ENCODE peak calls at places on chromosomes 1 and 21, in seven cellular contexts. G is WTC11; Q is NCI-H1092 treated with DMSO at 0.1 percent for 48 hours; Y is stimulated activated CD4-positive, alpha-beta T cell treated with anti-CD3 and anti-CD28 coated beads, Interleukin-4, amount 100 ng/mL, for 24 hours; V is Right ventricle myocardium superior; R is posterior cingulate gyrus; M is mucosa of gallbladder. Z is an unnamed sample.

GRCh38 chr1:59077739-59078503 is 219.0 kb upstream of the FGGY start:
- DNase-seq in G (peak), Q (peak), Y (no peak), V (no peak), R (no peak), M (no peak), Z (peak)

GRCh38 chr1:4086085-4086850 is 186.2 kb upstream of the C1orf174 start:
- DNase-seq in G (no peak), Q (no peak), Y (no peak), V (no peak), R (no peak), M (no peak), Z (no peak)

GRCh38 chr1:160997323-160998038 is 23.5 kb downstream of the F11R start:
- DNase-seq in G (peak), Q (peak), Y (peak), V (peak), R (no peak), M (peak), Z (peak)

GRCh38 chr1:5494518-5494917 is 497.7 kb downstream of the NPHP4 start:
- DNase-seq in G (no peak), Q (no peak), Y (no peak), V (no peak), R (no peak), M (no peak), Z (no peak)

GRCh38 chr1:87805661-87806376 is 477.1 kb downstream of the LMO4 start:
- DNase-seq in G (no peak), Q (no peak), Y (no peak), V (no peak), R (no peak), M (peak), Z (no peak)

GRCh38 chr1:62247391-62248168 is 52.9 kb downstream of the L1TD1 start:
- DNase-seq in G (peak), Q (no peak), Y (no peak), V (no peak), R (no peak), M (no peak), Z (peak)

GRCh38 chr21:35475768-35476167 is 426.7 kb upstream of the RUNX1 start:
- DNase-seq in G (no peak), Q (no peak), Y (no peak), V (no peak), R (no peak), M (no peak), Z (no peak)

GRCh38 chr1:183178490-183178889 is 7.6 kb upstream of the LAMC2 start:
- DNase-seq in G (no peak), Q (no peak), Y (no peak), V (no peak), R (no peak), M (no peak), Z (no peak)

GRCh38 chr1:24745711-24746582 is 700 bp downstream of the CLIC4 start:
- DNase-seq in G (no peak), Q (peak), Y (no peak), V (peak), R (no peak), M (peak), Z (peak)

GRCh38 chr1:74767490-74767889 is 34.5 kb downstream of the TYW3 start:
- DNase-seq in G (peak), Q (no peak), Y (no peak), V (no peak), R (no peak), M (no peak), Z (peak)

GRCh38 chr1:245605480-245606156 is 450.8 kb downstream of the KIF26B start:
- DNase-seq in G (no peak), Q (peak), Y (no peak), V (no peak), R (no peak), M (no peak), Z (no peak)

GRCh38 chr1:161905269-161905884 is 118.3 kb downstream of the OLFML2B start:
- DNase-seq in G (peak), Q (no peak), Y (peak), V (no peak), R (no peak), M (no peak), Z (peak)

GRCh38 chr1:18452550-18452949 is 28.2 kb upstream of the KLHDC7A start:
- DNase-seq in G (no peak), Q (peak), Y (no peak), V (no peak), R (no peak), M (no peak), Z (no peak)

GRCh38 chr1:11499825-11500331 is 20.9 kb downstream of the DISP3 start:
- DNase-seq in G (peak), Q (peak), Y (no peak), V (no peak), R (peak), M (no peak), Z (peak)

GRCh38 chr1:234260578-234260977 is 112.7 kb upstream of the COA6 start:
- DNase-seq in G (no peak), Q (no peak), Y (peak), V (no peak), R (no peak), M (no peak), Z (no peak)

GRCh38 chr1:16927711-16928485 is 6.2 kb downstream of the CROCC start:
- DNase-seq in G (no peak), Q (no peak), Y (no peak), V (peak), R (peak), M (no peak), Z (no peak)

GRCh38 chr1:203507227-203507626 is 13.3 kb downstream of the OPTC start:
- DNase-seq in G (no peak), Q (peak), Y (no peak), V (no peak), R (no peak), M (no peak), Z (no peak)

GRCh38 chr1:4101434-4102150 is 201.5 kb upstream of the C1orf174 start:
- DNase-seq in G (no peak), Q (no peak), Y (no peak), V (no peak), R (peak), M (no peak), Z (no peak)

GRCh38 chr1:226411619-226412018 is 3.7 kb upstream of the PARP1 start:
- DNase-seq in G (no peak), Q (no peak), Y (no peak), V (no peak), R (no peak), M (no peak), Z (no peak)

GRCh38 chr1:100950776-100951175 is 54.9 kb downstream of the SLC30A7 start:
- DNase-seq in G (peak), Q (no peak), Y (no peak), V (no peak), R (no peak), M (no peak), Z (no peak)